ENCODE peak calls at places on chromosome 12, in five cellular contexts. K, R, X, D and Z are unnamed samples.
A peak's percentile ranks its signal among the peaks of the same experiment; 100 is the strongest.

GRCh38 chr12:52041032-52041431 is 10.2 kb upstream of the NR4A1 start:
- DNase-seq in R (no peak), K (no peak), D (no peak), X (no peak), Z (no peak)

GRCh38 chr12:65685514-65685913 is 138.8 kb upstream of the HMGA2 start:
- DNase-seq in D (peak; percentile 29), R (no peak), X (no peak), K (peak; percentile 64), Z (no peak)

GRCh38 chr12:38904932-38905479 is 385 bp downstream of the CPNE8 start:
- DNase-seq in R (peak; percentile 93), K (peak; percentile 86), D (peak; percentile 88), X (peak; percentile 95), Z (peak; percentile 93)

GRCh38 chr12:57983150-57983857 is 41.9 kb downstream of the ATP23 start:
- DNase-seq in D (peak; percentile 42), R (no peak), K (peak; percentile 75), X (no peak), Z (no peak)

GRCh38 chr12:111160350-111161142 is 208.3 kb downstream of the PHETA1 start:
- DNase-seq in R (no peak), D (no peak), X (no peak), K (no peak), Z (no peak)

GRCh38 chr12:93526786-93527428 is 45.6 kb upstream of the SOCS2 start:
- DNase-seq in D (peak; percentile 61), R (peak; percentile 38), K (no peak), X (no peak), Z (no peak)

GRCh38 chr12:47995976-47996375 is 8.3 kb downstream of the COL2A1 start:
- DNase-seq in X (peak; percentile 21), R (no peak), K (no peak), D (no peak), Z (peak; percentile 28)

GRCh38 chr12:593396-593976 is 69.8 kb downstream of the NINJ2 start:
- DNase-seq in R (peak; percentile 16), K (no peak), D (no peak), X (no peak), Z (no peak)

GRCh38 chr12:76611533-76611932 is 52.0 kb upstream of the OSBPL8 start:
- DNase-seq in D (no peak), K (no peak), X (no peak), R (no peak), Z (no peak)

GRCh38 chr12:102454808-102455760 is 25.3 kb downstream of the IGF1 start:
- DNase-seq in K (no peak), R (peak; percentile 83), X (peak; percentile 67), D (no peak), Z (no peak)

GRCh38 chr12:89924191-89924590 is 215.6 kb upstream of the ATP2B1 start:
- DNase-seq in R (no peak), D (no peak), X (no peak), K (no peak), Z (no peak)

GRCh38 chr12:68871899-68872298 is 61.1 kb downstream of the CPM start:
- DNase-seq in R (no peak), X (no peak), D (peak; percentile 19), K (peak; percentile 73), Z (no peak)

GRCh38 chr12:24045816-24046257 is 96.4 kb upstream of the SOX5 start:
- DNase-seq in X (no peak), R (no peak), D (no peak), K (no peak), Z (no peak)

GRCh38 chr12:45284096-45284901 is 68.4 kb downstream of the ANO6 start:
- DNase-seq in X (no peak), R (no peak), K (peak; percentile 77), D (no peak), Z (no peak)

GRCh38 chr12:112616469-112617190 is 174.9 kb upstream of the RPH3A start:
- DNase-seq in K (peak; percentile 91), R (no peak), D (no peak), X (no peak), Z (no peak)

GRCh38 chr12:55996201-55996714 is 818 bp upstream of the SUOX start:
- DNase-seq in D (no peak), R (peak; percentile 71), K (peak; percentile 77), X (no peak), Z (peak; percentile 79)

GRCh38 chr12:93245543-93245942 is 132.2 kb upstream of the NUDT4 start:
- DNase-seq in D (no peak), R (no peak), X (no peak), K (no peak), Z (peak; percentile 84)

GRCh38 chr12:69388371-69388770 is 28.8 kb downstream of the YEATS4 start:
- DNase-seq in R (no peak), D (peak; percentile 34), X (no peak), K (no peak), Z (no peak)

GRCh38 chr12:68587448-68587873 is 23.2 kb upstream of the RAP1B start:
- DNase-seq in R (no peak), X (no peak), K (no peak), D (no peak), Z (no peak)

GRCh38 chr12:67621926-67622325 is 26.6 kb upstream of the DYRK2 start:
- DNase-seq in R (no peak), K (no peak), D (no peak), X (no peak), Z (no peak)

GRCh38 chr12:15152456-15152855 is 68.8 kb downstream of the RERG start:
- DNase-seq in R (no peak), D (no peak), X (no peak), K (no peak), Z (no peak)

GRCh38 chr12:4809013-4809448 is 88.8 kb downstream of the GALNT8 start:
- DNase-seq in D (no peak), R (no peak), X (peak; percentile 68), K (peak; percentile 78), Z (no peak)

GRCh38 chr12:49539406-49540228 is 787 bp downstream of the KCNH3 start:
- DNase-seq in K (no peak), X (no peak), R (no peak), D (no peak), Z (peak; percentile 80)

GRCh38 chr12:132881853-132882252 is 5.6 kb downstream of the CHFR start:
- DNase-seq in X (no peak), D (no peak), R (no peak), K (no peak), Z (no peak)

GRCh38 chr12:26298785-26299621 is 103.6 kb downstream of the SSPN start:
- DNase-seq in D (no peak), X (no peak), K (peak; percentile 8), R (no peak), Z (no peak)

GRCh38 chr12:57340104-57340503 is 89.1 kb upstream of the STAC3 start:
- DNase-seq in D (no peak), K (peak; percentile 18), X (no peak), R (peak; percentile 80), Z (no peak)

GRCh38 chr12:112838731-112839130 is 47.2 kb downstream of the RPH3A start:
- DNase-seq in R (no peak), D (no peak), X (no peak), K (no peak), Z (no peak)

GRCh38 chr12:29212682-29213397 is 63.8 kb downstream of the FAR2 start:
- DNase-seq in X (no peak), K (no peak), R (no peak), D (no peak), Z (no peak)

GRCh38 chr12:29220632-29221336 is 71.7 kb downstream of the FAR2 start:
- DNase-seq in D (peak; percentile 68), X (no peak), K (no peak), R (no peak), Z (no peak)

GRCh38 chr12:29222200-29222599 is 73.1 kb downstream of the FAR2 start:
- DNase-seq in R (no peak), X (no peak), D (no peak), K (no peak), Z (no peak)

GRCh38 chr12:29216266-29216665 is 67.2 kb downstream of the FAR2 start:
- DNase-seq in D (no peak), X (no peak), R (no peak), K (no peak), Z (no peak)

DNA sequence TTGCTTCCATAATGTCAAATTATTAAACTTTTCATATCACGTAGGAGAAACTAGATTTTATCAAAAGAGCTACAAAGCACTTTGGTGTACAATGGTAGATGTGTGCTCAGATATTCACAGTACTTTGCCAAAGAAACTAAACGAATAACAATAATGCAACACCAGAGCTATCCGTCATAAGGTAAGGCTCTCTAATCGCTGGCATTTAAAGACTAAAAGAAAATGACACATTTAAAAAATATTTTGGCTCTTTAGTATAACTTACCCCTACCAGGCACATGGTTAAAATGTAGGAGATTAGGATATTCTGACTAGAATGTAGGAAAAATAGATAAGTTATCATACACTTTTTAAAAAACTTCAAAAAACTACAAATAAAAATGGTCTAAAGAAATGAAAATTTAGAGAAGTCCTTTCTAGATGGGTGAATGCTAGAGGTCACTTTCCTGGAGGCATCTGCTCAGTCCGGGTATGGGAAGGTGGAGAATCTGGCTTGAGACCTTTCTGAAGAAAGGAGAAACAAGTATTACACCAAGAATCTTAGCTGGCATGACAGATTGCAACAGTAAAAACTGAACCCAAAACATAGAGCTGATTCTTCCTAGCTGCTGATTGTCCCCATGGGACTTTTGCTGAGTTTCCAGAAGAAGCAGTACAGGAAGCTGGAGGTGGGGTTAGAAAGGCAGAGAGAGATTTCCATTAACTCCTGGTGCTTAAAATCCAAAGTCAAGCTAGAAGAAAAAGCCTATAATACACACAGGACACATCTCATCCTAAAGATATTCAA is 67.9 kb downstream of the FAR2 start:
- DNase-seq in K (no peak), R (no peak), D (no peak), X (no peak), Z (no peak)
- H3K4me3 ChIP-seq in K (no peak overlapping the region), R (no peak overlapping the region), D (no peak overlapping the region), X (no peak overlapping the region), Z (no peak overlapping the region)

GRCh38 chr12:80121661-80122060 is 22.3 kb downstream of the OTOGL start:
- DNase-seq in R (no peak), X (no peak), K (no peak), D (no peak), Z (no peak)
- TF ChIP-seq POLR2AphosphoS5 in R (no peak), X (no peak), K (no peak), D (no peak), Z (no peak)

DNA sequence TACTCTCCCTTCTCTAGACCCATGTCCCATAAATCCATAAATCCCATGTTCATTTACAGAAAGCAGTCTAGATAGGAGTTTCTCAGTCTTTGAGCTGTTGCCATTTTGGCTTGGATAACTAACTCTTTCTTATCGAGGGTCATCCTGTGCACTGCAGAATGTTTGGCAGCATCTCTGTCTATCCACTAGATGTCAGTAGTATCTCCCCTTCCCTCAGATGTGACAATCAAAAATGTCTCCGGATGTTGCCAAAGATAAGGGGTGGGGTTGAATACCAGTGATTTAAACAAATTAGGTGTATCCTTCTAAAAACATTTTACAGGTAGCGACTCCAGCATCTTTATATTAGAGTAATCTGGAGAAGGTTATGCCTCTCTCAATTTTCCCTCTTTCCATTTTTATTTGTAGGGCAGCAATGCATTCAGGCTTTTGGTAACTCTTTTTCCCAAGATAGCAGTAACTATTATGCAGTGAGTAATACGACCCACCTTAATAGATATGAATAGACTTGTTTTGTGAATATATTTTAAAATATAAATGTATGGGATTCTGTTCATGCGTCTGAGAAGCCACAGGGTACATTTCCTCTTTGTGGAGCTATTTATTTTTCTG is 100.7 kb downstream of the LRRK2 start:
- DNase-seq in K (peak; percentile 76), D (peak; percentile 59), X (no peak), R (no peak), Z (no peak)
- TF ChIP-seq CTCF in K (peak; percentile 87), D (peak; percentile 89), X (no peak), R (no peak), Z (no peak)

DNA sequence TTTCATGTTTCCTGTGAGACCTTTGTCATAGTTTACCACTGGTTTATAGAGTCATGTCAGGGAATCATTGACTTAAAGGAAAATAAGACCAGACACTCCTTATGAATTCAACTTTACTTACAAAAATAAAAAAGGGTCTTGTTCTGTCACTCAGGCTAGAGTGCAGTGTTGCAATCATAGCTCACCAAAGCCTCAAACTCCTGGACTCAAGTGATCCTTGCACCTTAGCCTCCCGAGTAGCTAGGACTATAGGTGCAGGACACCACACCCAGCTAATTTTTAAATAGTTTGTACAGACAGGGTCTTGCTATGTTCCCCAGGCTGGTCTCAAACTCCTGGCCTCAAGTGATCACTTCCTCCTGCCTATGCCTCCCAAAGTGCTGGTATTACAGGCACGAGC is 19.0 kb downstream of the SLC41A2 start:
- DNase-seq in R (no peak), X (no peak), K (no peak), D (no peak), Z (no peak)
- H3K4me3 ChIP-seq in R (no peak overlapping the region), X (no peak overlapping the region), K (no peak overlapping the region), D (no peak overlapping the region), Z (no peak overlapping the region)